ENCODE peak calls at places on chromosomes 4 and X, in nine cellular contexts. V is GM23248; G is aorta; N is astrocyte; T is tibial nerve; B is CD8-positive, alpha-beta T cell; J is suprapubic skin; X is PC-9; D is heart right ventricle. C is an unnamed sample.

GRCh38 chr4:24471623-24472510 is 112.5 kb downstream of the DHX15 start:
- DNase-seq in V (peak; percentile 34), G (peak; percentile 79), N (peak; percentile 11), T (peak; percentile 9), B (no peak), J (peak; percentile 63), X (no peak), D (peak; percentile 22), C (peak; percentile 61)

GRCh38 chr4:134539729-134540231 is 338.2 kb upstream of the PABPC4L start:
- DNase-seq in V (no peak), G (no peak), N (no peak), T (no peak), B (no peak), J (no peak), X (no peak), D (no peak), C (no peak)

GRCh38 chr4:38562751-38563198 is 101.2 kb upstream of the KLF3 start:
- DNase-seq in V (peak; percentile 31), G (no peak), N (peak; percentile 5), T (peak; percentile 7), B (no peak), J (peak; percentile 75), X (no peak), D (peak; percentile 37), C (peak; percentile 45)

GRCh38 chrX:151019837-151020236 is 36.7 kb downstream of the HMGB3 start:
- DNase-seq in V (peak; percentile 55), G (no peak), N (no peak), T (no peak), B (no peak), J (no peak), X (no peak), D (no peak), C (no peak)

GRCh38 chr4:99180367-99181169 is 36.5 kb upstream of the ADH4 start:
- DNase-seq in V (peak; percentile 94), G (no peak), N (peak; percentile 45), T (peak; percentile 52), B (no peak), J (no peak), X (no peak), D (no peak), C (no peak)

GRCh38 chrX:10166731-10167149 is 10.0 kb downstream of the CLCN4 start:
- DNase-seq in V (no peak), G (no peak), N (no peak), T (no peak), B (no peak), J (no peak), X (no peak), D (no peak), C (peak; percentile 58)

GRCh38 chr4:15470149-15470520 is 453 bp downstream of the CC2D2A start:
- DNase-seq in V (peak; percentile 33), G (no peak), N (peak; percentile 6), T (no peak), B (no peak), J (no peak), X (no peak), D (no peak), C (no peak)

GRCh38 chr4:150217192-150217591 is 138.9 kb downstream of the DCLK2 start:
- DNase-seq in V (peak; percentile 89), G (no peak), N (peak; percentile 84), T (no peak), B (no peak), J (no peak), X (no peak), D (no peak), C (no peak)

GRCh38 chrX:40055495-40055894 is 42.3 kb downstream of the BCOR start:
- DNase-seq in V (no peak), G (no peak), N (peak; percentile 9), T (no peak), B (no peak), J (no peak), X (no peak), D (no peak), C (no peak)

GRCh38 chr4:45131020-45131419 is 404.7 kb upstream of the GNPDA2 start:
- DNase-seq in V (no peak), G (no peak), N (no peak), T (no peak), B (no peak), J (no peak), X (no peak), D (no peak), C (no peak)

GRCh38 chr4:114758066-114758465 is 159.5 kb downstream of the UGT8 start:
- DNase-seq in V (no peak), G (no peak), N (no peak), T (no peak), B (no peak), J (no peak), X (no peak), D (no peak), C (no peak)

GRCh38 chr4:10106421-10107039 is 10.1 kb downstream of the WDR1 start:
- DNase-seq in V (peak; percentile 99), G (peak; percentile 90), N (peak; percentile 97), T (peak; percentile 84), B (peak; percentile 14), J (peak; percentile 88), X (peak; percentile 76), D (no peak), C (peak; percentile 76)

GRCh38 chr4:10108391-10108790 is 8.2 kb downstream of the WDR1 start:
- DNase-seq in V (peak; percentile 30), G (no peak), N (no peak), T (no peak), B (no peak), J (no peak), X (no peak), D (no peak), C (no peak)

GRCh38 chr4:10105920-10106319 is 10.7 kb downstream of the WDR1 start:
- DNase-seq in V (no peak), G (no peak), N (no peak), T (no peak), B (no peak), J (no peak), X (no peak), D (no peak), C (no peak)

GRCh38 chr4:10108818-10109783 is 7.5 kb downstream of the WDR1 start:
- DNase-seq in V (peak; percentile 66), G (no peak), N (no peak), T (no peak), B (no peak), J (no peak), X (no peak), D (no peak), C (no peak)

DNA sequence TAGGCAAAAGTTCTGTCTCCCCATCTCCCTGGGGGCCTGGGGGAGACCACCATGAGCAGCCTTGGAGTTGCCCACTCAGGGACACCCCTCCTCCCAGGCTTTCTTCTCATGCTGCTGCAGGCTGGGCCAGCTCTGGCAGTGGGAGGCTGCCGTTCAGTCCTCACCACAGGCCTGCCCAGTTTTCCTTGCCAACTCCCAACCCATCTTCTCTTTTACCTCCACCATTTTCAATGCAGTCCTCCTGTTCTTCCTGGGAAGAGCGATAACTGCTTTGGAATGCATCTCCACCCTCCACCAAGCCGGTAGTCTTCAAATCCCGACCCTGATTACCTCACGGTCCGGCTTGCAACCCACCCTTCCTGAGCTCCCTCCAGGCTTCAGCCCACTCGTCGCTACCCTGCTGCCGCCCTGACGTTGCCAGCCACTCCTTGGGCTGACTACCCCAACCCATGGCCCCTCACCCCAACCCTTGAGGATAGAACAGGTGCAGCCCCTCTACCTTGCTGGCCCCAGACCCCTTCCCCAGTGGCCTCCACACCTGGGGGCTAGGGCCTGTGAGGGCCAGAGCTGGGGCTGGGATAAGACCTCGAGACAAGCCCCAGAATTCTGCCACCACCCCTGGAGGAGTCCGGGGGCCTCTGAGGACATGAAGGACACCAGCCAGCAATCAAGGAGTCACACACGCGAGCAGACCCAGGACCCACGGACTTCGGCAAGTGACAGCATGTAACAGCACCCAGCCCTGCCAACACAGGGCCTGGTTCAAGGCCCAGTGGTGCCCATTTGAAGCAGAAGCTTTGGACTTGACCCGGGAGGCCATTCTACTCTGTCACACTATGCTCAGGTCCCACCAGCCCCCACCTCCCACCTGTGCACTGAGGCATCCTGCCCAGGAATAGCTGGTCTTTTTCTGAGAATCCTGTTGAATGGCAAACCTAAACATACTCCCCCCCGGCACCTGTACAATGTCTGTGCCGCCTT is 9.2 kb downstream of the WDR1 start:
- DNase-seq in V (peak; percentile 69), G (no peak), N (no peak), T (no peak), B (no peak), J (peak; percentile 62), X (no peak), D (no peak), C (no peak)
- H3K27ac ChIP-seq in V (peak overlapping the region; percentile 87), G (no peak overlapping the region), N (peak overlapping the region; percentile 85), T (peak overlapping the region; percentile 80), B (peak overlapping the region; percentile 21), J (peak overlapping the region; percentile 83), X (peak overlapping the region; percentile 41), D (peak overlapping the region; percentile 81), C (peak overlapping the region; percentile 74)

GRCh38 chr4:78603384-78603783 is 51.8 kb downstream of the ANXA3 start:
- DNase-seq in V (no peak), G (no peak), N (no peak), T (no peak), B (no peak), J (no peak), X (no peak), D (no peak), C (no peak)

GRCh38 chr4:78606530-78607095 is 55.0 kb downstream of the ANXA3 start:
- DNase-seq in V (no peak), G (no peak), N (no peak), T (no peak), B (no peak), J (no peak), X (no peak), D (no peak), C (no peak)

GRCh38 chr4:78602334-78602733 is 50.8 kb downstream of the ANXA3 start:
- DNase-seq in V (no peak), G (no peak), N (no peak), T (no peak), B (no peak), J (no peak), X (no peak), D (no peak), C (no peak)

GRCh38 chr4:78606035-78606434 is 54.5 kb downstream of the ANXA3 start:
- DNase-seq in V (no peak), G (no peak), N (no peak), T (no peak), B (no peak), J (no peak), X (no peak), D (no peak), C (no peak)

GRCh38 chr4:78604988-78605387 is 53.4 kb downstream of the ANXA3 start:
- DNase-seq in V (no peak), G (no peak), N (no peak), T (no peak), B (no peak), J (no peak), X (no peak), D (no peak), C (no peak)
- H3K36me3 ChIP-seq in V (no peaks in the 10 kb centered on the region), G (no peaks in the 10 kb centered on the region), N (no peaks in the 10 kb centered on the region), T (peaks cover 41% of the 10 kb centered on the region), B (no peaks in the 10 kb centered on the region), J (no peaks in the 10 kb centered on the region), X (peaks cover 14% of the 10 kb centered on the region), D (peaks cover 56% of the 10 kb centered on the region), C (peaks cover 82% of the 10 kb centered on the region)

GRCh38 chrX:148658115-148658725 is 157.8 kb downstream of the AFF2 start:
- DNase-seq in V (peak; percentile 38), G (no peak), N (no peak), T (no peak), B (no peak), J (no peak), X (no peak), D (no peak), C (no peak)
- H3K9me3 ChIP-seq in V (no peaks in the 10 kb centered on the region), G (no peaks in the 10 kb centered on the region), N (no peaks in the 10 kb centered on the region), T (no peaks in the 10 kb centered on the region), B (no peaks in the 10 kb centered on the region), J (no peaks in the 10 kb centered on the region), X (no peaks in the 10 kb centered on the region), D (no peaks in the 10 kb centered on the region), C (no peaks in the 10 kb centered on the region)

GRCh38 chrX:2898861-2899512 is 30.2 kb downstream of the ARSD start:
- DNase-seq in V (no peak), G (peak; percentile 26), N (no peak), T (no peak), B (no peak), J (no peak), X (peak; percentile 31), D (no peak), C (no peak)
- H3K27ac ChIP-seq in V (no peak overlapping the region), G (no peak overlapping the region), N (no peak overlapping the region), T (no peak overlapping the region), B (no peak overlapping the region), J (no peak overlapping the region), X (peak overlapping the region; percentile 79), D (no peak overlapping the region), C (peak overlapping the region; percentile 67)

C was measured in left lung.